ENCODE peak calls at places on chromosomes 5 and 9, in four cellular contexts. V, C, B and K are unnamed samples.

GRCh38 chr5:157603333-157604190 is 28.0 kb upstream of the ADAM19 start:
- DNase-seq in V (peak; percentile 90), C (peak; percentile 94), B (peak; percentile 76), K (no peak)

GRCh38 chr9:121721770-121722169 is 70.3 kb downstream of the DAB2IP start:
- DNase-seq in V (no peak), C (peak; percentile 39), B (peak; percentile 47), K (no peak)

GRCh38 chr5:9431496-9432258 is 114.2 kb downstream of the SEMA5A start:
- DNase-seq in V (peak; percentile 15), C (peak; percentile 81), B (no peak), K (peak; percentile 14)

GRCh38 chr9:78620764-78621163 is 323.8 kb downstream of the PSAT1 start:
- DNase-seq in V (peak; percentile 71), C (peak; percentile 93), B (peak; percentile 76), K (no peak)

GRCh38 chr5:174699131-174699530 is 25.3 kb upstream of the MSX2 start:
- DNase-seq in V (no peak), C (no peak), B (no peak), K (peak; percentile 46)

GRCh38 chr9:131862261-131862660 is 122.4 kb upstream of the RAPGEF1 start:
- DNase-seq in V (no peak), C (no peak), B (no peak), K (no peak)

GRCh38 chr5:43042176-43042625 is 2.1 kb upstream of the ANXA2R start:
- DNase-seq in V (peak; percentile 66), C (peak; percentile 81), B (peak; percentile 24), K (no peak)

GRCh38 chr5:158390556-158390955 is 531.6 kb upstream of the CLINT1 start:
- DNase-seq in V (peak; percentile 86), C (peak; percentile 85), B (no peak), K (no peak)

GRCh38 chr5:112146323-112146848 is 272.7 kb downstream of the EPB41L4A start:
- DNase-seq in V (peak; percentile 79), C (peak; percentile 87), B (peak; percentile 76), K (no peak)

GRCh38 chr9:136525841-136526499 is 19.9 kb downstream of the NOTCH1 start:
- DNase-seq in V (no peak), C (no peak), B (no peak), K (no peak)

GRCh38 chr9:106084702-106085101 is 390.4 kb downstream of the TMEM38B start:
- DNase-seq in V (no peak), C (no peak), B (no peak), K (no peak)

GRCh38 chr9:132978451-132979087 is at the start of gene GFI1B:
- DNase-seq in V (no peak), C (no peak), B (no peak), K (no peak)

GRCh38 chr9:71748280-71748743 is 20.0 kb downstream of the CEMIP2 start:
- DNase-seq in V (peak; percentile 81), C (peak; percentile 82), B (peak; percentile 82), K (no peak)

GRCh38 chr9:81473206-81473605 is 216.1 kb downstream of the TLE1 start:
- DNase-seq in V (no peak), C (no peak), B (no peak), K (no peak)

GRCh38 chr5:14212838-14213237 is 69.7 kb downstream of the TRIO start:
- DNase-seq in V (no peak), C (no peak), B (no peak), K (peak; percentile 77)

GRCh38 chr5:14397717-14398116 is 183.9 kb upstream of the OTULINL start:
- DNase-seq in V (peak; percentile 49), C (peak; percentile 90), B (peak; percentile 83), K (peak; percentile 39)

GRCh38 chr5:177437623-177438022 is 9.0 kb upstream of the PRR7 start:
- DNase-seq in V (no peak), C (no peak), B (no peak), K (no peak)

GRCh38 chr9:136825295-136826187 is 16.7 kb upstream of the AJM1 start:
- DNase-seq in V (no peak), C (no peak), B (no peak), K (no peak)

GRCh38 chr9:72292874-72293607 is 72.0 kb downstream of the ZFAND5 start:
- DNase-seq in V (peak; percentile 76), C (peak; percentile 79), B (peak; percentile 7), K (peak; percentile 46)

GRCh38 chr9:123562844-123563346 is 206.9 kb downstream of the CRB2 start:
- DNase-seq in V (peak; percentile 78), C (peak; percentile 95), B (peak; percentile 92), K (no peak)

GRCh38 chr5:96597441-96598020 is 64.6 kb upstream of the CAST start:
- DNase-seq in V (peak; percentile 42), C (peak; percentile 43), B (no peak), K (no peak)

GRCh38 chr5:154309805-154310204 is 119.3 kb downstream of the GALNT10 start:
- DNase-seq in V (peak; percentile 55), C (peak; percentile 54), B (no peak), K (no peak)

GRCh38 chr9:127783111-127783621 is 2.7 kb upstream of the CDK9 start:
- DNase-seq in V (no peak), C (no peak), B (no peak), K (no peak)

GRCh38 chr5:114176356-114176755 is 185.5 kb upstream of the KCNN2 start:
- DNase-seq in V (no peak), C (peak; percentile 88), B (no peak), K (no peak)

GRCh38 chr9:136991993-136992818 is at the start of gene PAXX:
- DNase-seq in V (peak; percentile 72), C (peak; percentile 90), B (peak; percentile 98), K (peak; percentile 52)

GRCh38 chr5:172971482-172971881 is 12.1 kb upstream of the ATP6V0E1 start:
- DNase-seq in V (no peak), C (no peak), B (no peak), K (no peak)

GRCh38 chr9:135372501-135373008 is 107.0 kb upstream of the PPP1R26 start:
- DNase-seq in V (no peak), C (no peak), B (no peak), K (no peak)

GRCh38 chr9:16501098-16501663 is 369.3 kb downstream of the BNC2 start:
- DNase-seq in V (no peak), C (peak; percentile 84), B (no peak), K (no peak)

GRCh38 chr5:131525805-131526204 is 109.2 kb downstream of the RAPGEF6 start:
- DNase-seq in V (no peak), C (peak; percentile 32), B (no peak), K (no peak)

GRCh38 chr5:145347026-145347616 is 488.0 kb downstream of the PRELID2 start:
- DNase-seq in V (peak; percentile 85), C (peak; percentile 83), B (peak; percentile 33), K (no peak)

GRCh38 chr9:133508046-133508445 is 16.7 kb downstream of the MYMK start:
- DNase-seq in V (no peak), C (no peak), B (no peak), K (no peak)

GRCh38 chr5:77846422-77847128 is 70.4 kb upstream of the TBCA start:
- DNase-seq in V (no peak), C (no peak), B (no peak), K (no peak)

GRCh38 chr9:27291292-27291691 is 5.7 kb downstream of the EQTN start:
- DNase-seq in V (no peak), C (no peak), B (no peak), K (no peak)

GRCh38 chr9:134034215-134035040 is 9.1 kb downstream of the BRD3OS start:
- DNase-seq in V (no peak), C (no peak), B (no peak), K (no peak)

GRCh38 chr9:96654450-96655197 is 493 bp downstream of the PRXL2C start:
- DNase-seq in V (peak; percentile 90), C (peak; percentile 88), B (peak; percentile 73), K (peak; percentile 15)

GRCh38 chr5:41636605-41637004 is 126.2 kb upstream of the PLCXD3 start:
- DNase-seq in V (peak; percentile 47), C (peak; percentile 25), B (no peak), K (no peak)